ENCODE peak calls at places on chromosomes 1 and 21, in nine cellular contexts. H, M, L, N, P, X, T, O and C are unnamed samples.

GRCh38 chr1:198771562-198772153 is 132.8 kb downstream of the PTPRC start:
- DNase-seq in X (peak), T (no peak), H (no peak), O (peak), P (no peak), N (peak), M (peak), L (no peak), C (no peak)

GRCh38 chr1:230300322-230301301 is 125.5 kb downstream of the PGBD5 start:
- DNase-seq in O (no peak), H (no peak), M (no peak), L (no peak), T (no peak), X (no peak), N (no peak), P (no peak), C (no peak)

GRCh38 chr1:56469640-56470371 is 109.6 kb downstream of the PLPP3 start:
- DNase-seq in X (peak), H (no peak), N (no peak), T (no peak), O (no peak), P (no peak), L (no peak), M (no peak), C (no peak)

GRCh38 chr21:19724081-19724480 is 1274.1 kb upstream of the NCAM2 start:
- DNase-seq in L (no peak), M (no peak), O (no peak), H (no peak), X (no peak), T (no peak), N (no peak), P (no peak), C (no peak)

GRCh38 chr1:184770176-184770575 is 15.5 kb upstream of the EDEM3 start:
- DNase-seq in N (no peak), L (no peak), P (no peak), M (no peak), X (no peak), T (no peak), O (no peak), H (no peak), C (no peak)

GRCh38 chr1:202085682-202086373 is 36.9 kb upstream of the GPR37L1 start:
- DNase-seq in O (no peak), N (no peak), X (no peak), T (peak), P (peak), H (no peak), M (peak), L (no peak), C (no peak)

GRCh38 chr1:231951399-231951798 is 324.8 kb downstream of the DISC1 start:
- DNase-seq in L (no peak), M (no peak), H (peak), T (no peak), P (no peak), X (peak), N (peak), O (no peak), C (no peak)

GRCh38 chr1:152768847-152769533 is 6.0 kb upstream of the LCE1F start:
- DNase-seq in O (no peak), M (no peak), X (no peak), P (no peak), H (no peak), L (no peak), T (no peak), N (no peak), C (no peak)

GRCh38 chr1:163264256-163264655 is 57.5 kb upstream of the NUF2 start:
- DNase-seq in M (no peak), X (no peak), T (no peak), N (no peak), O (no peak), P (no peak), H (no peak), L (no peak), C (no peak)

GRCh38 chr1:203795382-203796222 is at the start of the genes ZBED6 and ZC3H11A:
- DNase-seq in T (peak), N (peak), P (peak), H (peak), X (peak), L (peak), O (peak), M (peak), C (peak)

GRCh38 chr1:243495442-243496172 is 239.8 kb downstream of the SDCCAG8 start:
- DNase-seq in T (no peak), H (no peak), L (no peak), X (no peak), O (no peak), P (no peak), M (no peak), N (no peak), C (no peak)

GRCh38 chr1:160460214-160460642 is 59.9 kb downstream of the VANGL2 start:
- DNase-seq in O (no peak), L (no peak), H (no peak), T (no peak), N (no peak), M (no peak), X (no peak), P (no peak), C (no peak)

GRCh38 chr1:19138958-19139581 is 71.0 kb downstream of the UBR4 start:
- DNase-seq in N (no peak), X (no peak), T (no peak), H (no peak), M (no peak), L (no peak), P (no peak), O (no peak), C (no peak)

GRCh38 chr1:7220007-7220406 is 434.8 kb downstream of the CAMTA1 start:
- DNase-seq in L (no peak), O (no peak), N (peak), X (no peak), H (no peak), T (no peak), M (no peak), P (no peak), C (no peak)

GRCh38 chr1:103529746-103530145 is 4.2 kb downstream of the RNPC3 start:
- DNase-seq in N (no peak), L (no peak), O (no peak), X (peak), M (no peak), H (no peak), T (peak), P (no peak), C (no peak)

GRCh38 chr1:27418326-27418761 is 25.9 kb downstream of the GPR3 start:
- DNase-seq in N (peak), L (peak), X (peak), O (peak), M (peak), H (peak), T (no peak), P (no peak), C (peak)

GRCh38 chr1:76012341-76013208 is 62.0 kb upstream of the ST6GALNAC3 start:
- DNase-seq in O (no peak), T (no peak), N (no peak), P (no peak), X (no peak), L (no peak), H (no peak), M (no peak), C (no peak)

GRCh38 chr21:44618504-44618903 is 6.6 kb downstream of the KRTAP10-8 start:
- DNase-seq in M (no peak), T (peak), L (no peak), N (no peak), H (no peak), X (no peak), P (no peak), O (no peak), C (no peak)

GRCh38 chr1:12095822-12096263 is 32.7 kb downstream of the TNFRSF8 start:
- DNase-seq in P (no peak), L (no peak), N (no peak), H (no peak), M (no peak), O (peak), T (no peak), X (peak), C (no peak)

GRCh38 chr1:5993553-5994510 is 1.6 kb upstream of the NPHP4 start:
- DNase-seq in N (no peak), X (no peak), P (no peak), H (no peak), T (no peak), O (no peak), L (no peak), M (no peak), C (no peak)

GRCh38 chr1:183370399-183371058 is 47.7 kb downstream of the NMNAT2 start:
- DNase-seq in L (no peak), P (no peak), H (no peak), X (no peak), O (no peak), T (no peak), N (no peak), M (peak), C (peak)

GRCh38 chr1:24619376-24619775 is 23.7 kb upstream of the SRRM1 start:
- DNase-seq in L (no peak), M (no peak), T (no peak), P (peak), N (no peak), H (no peak), O (no peak), X (no peak), C (no peak)

GRCh38 chr1:18376661-18377060 is 104.1 kb upstream of the KLHDC7A start:
- DNase-seq in O (no peak), L (no peak), T (no peak), M (no peak), N (no peak), P (no peak), X (no peak), H (no peak), C (no peak)

GRCh38 chr1:204971700-204972336 is 71.2 kb upstream of the CNTN2 start:
- DNase-seq in L (no peak), M (no peak), H (peak), P (no peak), X (peak), T (no peak), N (no peak), O (peak), C (no peak)

GRCh38 chr1:223331301-223331700 is 32.7 kb downstream of the SUSD4 start:
- DNase-seq in H (no peak), L (no peak), O (no peak), X (no peak), P (peak), M (no peak), N (peak), T (no peak), C (no peak)

GRCh38 chr1:174747613-174748012 is 252.1 kb upstream of the CACYBP start:
- DNase-seq in X (no peak), P (no peak), N (no peak), H (no peak), L (no peak), M (no peak), O (no peak), T (no peak), C (no peak)

GRCh38 chr1:11842154-11843041 is 5.2 kb downstream of the NPPA start:
- DNase-seq in O (no peak), P (no peak), H (no peak), T (no peak), N (no peak), L (peak), M (no peak), X (no peak), C (no peak)

GRCh38 chr1:215992620-215993019 is 425.5 kb downstream of the KCTD3 start:
- DNase-seq in X (peak), P (no peak), T (no peak), L (no peak), N (peak), M (peak), O (peak), H (no peak), C (no peak)
- TF ChIP-seq CTCF in X (peak), P (no peak), T (no peak), L (no peak), N (peak), M (peak), O (peak), H (peak), C (no peak)

GRCh38 chr1:53328490-53329182 is 766 bp upstream of the LRP8 start:
- DNase-seq in P (no peak), H (no peak), T (peak), N (no peak), X (no peak), O (no peak), M (no peak), L (no peak), C (no peak)
- TF ChIP-seq CTCF in P (no peak), H (peak), T (peak), N (no peak), X (peak), O (no peak), M (no peak), L (no peak), C (no peak)

DNA sequence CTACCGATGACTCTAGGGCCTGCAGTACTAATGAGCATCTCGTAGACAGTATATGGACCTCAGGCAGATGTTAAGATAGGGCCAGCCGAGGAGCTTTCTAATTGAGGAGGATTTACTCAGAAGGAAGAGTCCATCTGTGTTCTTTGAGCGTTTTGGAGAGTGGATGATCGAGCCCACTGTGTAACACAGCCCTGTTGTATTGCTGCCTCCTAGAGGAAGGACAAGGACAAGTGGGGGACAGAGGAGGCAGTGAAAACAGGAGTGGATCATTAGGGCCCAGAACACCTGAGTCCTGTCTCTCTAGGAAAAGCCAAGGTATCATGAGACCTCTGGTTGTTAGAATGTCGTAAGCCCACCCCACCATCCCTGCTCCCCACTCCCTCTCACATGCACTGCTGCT is 62.9 kb downstream of the TBX19 start:
- DNase-seq in H (no peak), X (no peak), M (peak), P (no peak), L (no peak), N (no peak), T (no peak), O (no peak), C (no peak)
- TF ChIP-seq CTCF in H (peak), X (peak), M (peak), P (no peak), L (no peak), N (peak), T (no peak), O (peak), C (no peak)

GRCh38 chr1:150164224-150164623 is 14.5 kb downstream of the PLEKHO1 start:
- DNase-seq in O (no peak), N (no peak), X (no peak), L (no peak), H (no peak), T (no peak), P (no peak), M (no peak), C (no peak)

GRCh38 chr1:150162862-150163706 is 13.4 kb downstream of the PLEKHO1 start:
- DNase-seq in H (peak), L (peak), P (peak), X (peak), N (peak), O (no peak), T (peak), M (peak), C (peak)

GRCh38 chr1:150168960-150169565 is 19.3 kb downstream of the PLEKHO1 start:
- DNase-seq in N (peak), P (no peak), T (peak), L (peak), M (peak), O (peak), X (no peak), H (no peak), C (peak)

GRCh38 chr1:150164769-150165168 is 15.1 kb downstream of the PLEKHO1 start:
- DNase-seq in T (no peak), X (no peak), N (peak), O (no peak), H (no peak), M (no peak), L (no peak), P (no peak), C (no peak)

DNA sequence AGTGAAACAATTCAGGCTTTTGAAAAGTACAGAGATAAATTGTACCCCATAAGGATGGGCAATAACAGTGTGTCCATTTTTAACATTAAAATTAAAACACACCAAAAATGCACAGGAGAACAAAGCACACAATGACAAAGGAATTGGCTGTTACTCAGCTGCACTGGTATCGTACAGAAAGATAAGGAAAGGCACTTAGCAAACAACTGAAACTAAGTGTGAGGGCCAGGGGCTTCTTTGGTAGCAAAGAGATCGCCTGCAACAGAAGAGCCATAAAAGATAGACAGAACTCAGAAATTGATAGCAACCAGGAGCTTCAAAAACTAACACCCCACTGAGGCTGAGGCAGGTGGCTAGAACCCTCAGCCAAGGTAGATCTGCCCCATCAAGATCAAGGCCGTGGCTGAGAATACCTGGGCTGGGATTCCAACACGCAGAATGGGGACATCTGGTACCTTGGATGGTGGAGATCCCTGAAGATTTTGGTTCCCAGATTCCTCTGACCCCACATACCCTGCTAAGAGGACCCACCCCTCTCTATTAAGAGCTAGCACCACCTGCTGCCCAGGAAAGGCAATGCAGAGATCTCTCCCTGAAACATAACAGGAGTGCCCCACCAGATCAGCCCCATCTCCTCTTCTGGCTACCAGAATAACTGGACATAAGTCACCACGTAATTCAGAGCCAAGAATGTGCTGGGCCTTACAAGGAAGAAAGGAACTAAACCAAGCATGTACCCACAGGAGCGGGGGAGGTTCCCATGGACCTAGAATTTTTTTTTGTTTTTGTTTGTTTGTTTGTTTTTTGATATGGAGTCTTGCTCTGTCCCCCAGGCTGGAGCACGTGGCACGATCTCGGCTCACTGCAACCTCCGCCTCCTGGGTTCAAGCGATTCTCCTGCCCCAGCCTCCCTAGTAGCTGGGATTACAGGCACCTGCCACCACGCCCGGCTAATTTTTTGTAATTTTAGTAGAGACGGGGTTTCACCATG is 16.2 kb downstream of the PLEKHO1 start:
- DNase-seq in M (peak), T (peak), L (peak), O (peak), N (no peak), P (no peak), H (no peak), X (peak), C (no peak)
- TF ChIP-seq CTCF in M (peak), T (no peak), L (peak), O (peak), N (peak), P (no peak), H (peak), X (peak), C (peak)

GRCh38 chr1:107058245-107059032 is 2.0 kb downstream of the PRMT6 start:
- DNase-seq in L (no peak), X (no peak), P (no peak), N (no peak), T (no peak), H (no peak), O (no peak), M (no peak), C (no peak)

GRCh38 chr1:107057197-107058133 is 991 bp downstream of the PRMT6 start:
- DNase-seq in M (peak), N (no peak), L (peak), X (peak), H (no peak), P (peak), O (no peak), T (peak), C (peak)

GRCh38 chr1:107061886-107062285 is 5.4 kb downstream of the PRMT6 start:
- DNase-seq in N (no peak), M (no peak), P (no peak), O (no peak), T (no peak), X (no peak), L (no peak), H (no peak), C (no peak)

GRCh38 chr1:107051266-107051665 is 5.2 kb upstream of the PRMT6 start:
- DNase-seq in M (no peak), H (no peak), N (no peak), P (no peak), O (no peak), T (no peak), L (no peak), X (no peak), C (no peak)

GRCh38 chr1:107056426-107057196 is at the start of gene PRMT6:
- DNase-seq in T (peak), N (peak), O (no peak), M (peak), X (peak), L (peak), H (no peak), P (peak), C (peak)
- TF ChIP-seq CTCF in T (no peak), N (no peak), O (no peak), M (no peak), X (no peak), L (no peak), H (peak), P (no peak), C (no peak)

GRCh38 chr1:98749152-98749756 is 87.7 kb downstream of the SNX7 start:
- DNase-seq in P (no peak), T (no peak), H (no peak), L (no peak), M (no peak), X (peak), O (no peak), N (peak), C (no peak)
- TF ChIP-seq CTCF in P (no peak), T (no peak), H (peak), L (no peak), M (peak), X (peak), O (peak), N (peak), C (no peak)